ENCODE peak calls at places on chromosomes 2 and 18, in ten cellular contexts. Q, Z, H, O, L, U, B, M, E and X are unnamed samples.

GRCh38 chr2:128798502-128799283 is 480.0 kb upstream of the HS6ST1 start:
- DNase-seq in Q (no peak), Z (no peak), H (no peak), O (no peak), L (no peak), U (no peak), B (no peak), M (no peak), E (no peak), X (no peak)

GRCh38 chr2:235523486-235524150 is 29.8 kb downstream of the AGAP1 start:
- DNase-seq in Q (no peak), Z (peak), H (no peak), O (no peak), L (no peak), U (no peak), B (no peak), M (no peak), E (no peak), X (no peak)

GRCh38 chr18:59744271-59744721 is 47.1 kb upstream of the CCBE1 start:
- DNase-seq in Q (no peak), Z (no peak), H (no peak), O (no peak), L (no peak), U (no peak), B (no peak), M (no peak), E (no peak), X (peak)

GRCh38 chr2:240278661-240279060 is 138.2 kb upstream of the OTOS start:
- DNase-seq in Q (no peak), Z (no peak), H (no peak), O (no peak), L (no peak), U (no peak), B (no peak), M (no peak), E (no peak), X (no peak)

GRCh38 chr2:12932192-12932591 is 215.5 kb downstream of the TRIB2 start:
- DNase-seq in Q (no peak), Z (no peak), H (no peak), O (no peak), L (no peak), U (no peak), B (no peak), M (peak), E (no peak), X (no peak)

GRCh38 chr2:74498500-74499268 is 719 bp downstream of the LBX2 start:
- DNase-seq in Q (no peak), Z (peak), H (peak), O (no peak), L (no peak), U (no peak), B (no peak), M (no peak), E (no peak), X (peak)

GRCh38 chr2:107009275-107009674 is 123.3 kb upstream of the ST6GAL2 start:
- DNase-seq in Q (no peak), Z (no peak), H (no peak), O (no peak), L (no peak), U (no peak), B (no peak), M (no peak), E (no peak), X (no peak)

GRCh38 chr18:75089748-75090327 is 119.1 kb downstream of the PTGR3 start:
- DNase-seq in Q (no peak), Z (no peak), H (no peak), O (no peak), L (peak), U (no peak), B (no peak), M (no peak), E (no peak), X (no peak)

GRCh38 chr2:207422307-207422960 is 107.3 kb upstream of the CREB1 start:
- DNase-seq in Q (no peak), Z (no peak), H (no peak), O (no peak), L (no peak), U (no peak), B (no peak), M (no peak), E (no peak), X (no peak)

GRCh38 chr18:47191956-47192355 is 15.8 kb upstream of the IER3IP1 start:
- DNase-seq in Q (no peak), Z (no peak), H (no peak), O (no peak), L (no peak), U (no peak), B (no peak), M (no peak), E (no peak), X (no peak)

GRCh38 chr2:39435974-39436591 is 1.0 kb downstream of the MAP4K3 start:
- DNase-seq in Q (peak), Z (no peak), H (no peak), O (peak), L (no peak), U (no peak), B (peak), M (peak), E (peak), X (no peak)

GRCh38 chr18:60391571-60392226 is 19.1 kb upstream of the MC4R start:
- DNase-seq in Q (no peak), Z (no peak), H (no peak), O (no peak), L (no peak), U (no peak), B (no peak), M (no peak), E (no peak), X (no peak)

GRCh38 chr18:68219867-68220266 is 495.0 kb downstream of the TMX3 start:
- DNase-seq in Q (no peak), Z (no peak), H (no peak), O (no peak), L (no peak), U (no peak), B (no peak), M (no peak), E (no peak), X (no peak)

GRCh38 chr2:6556755-6557154 is 309.0 kb downstream of the CMPK2 start:
- DNase-seq in Q (no peak), Z (no peak), H (no peak), O (no peak), L (no peak), U (no peak), B (no peak), M (no peak), E (no peak), X (no peak)

GRCh38 chr2:104872034-104872865 is 18.3 kb downstream of the POU3F3 start:
- DNase-seq in Q (no peak), Z (peak), H (no peak), O (no peak), L (no peak), U (no peak), B (no peak), M (no peak), E (no peak), X (no peak)

GRCh38 chr2:17839959-17840358 is 23.7 kb downstream of the MSGN1 start:
- DNase-seq in Q (no peak), Z (no peak), H (no peak), O (no peak), L (no peak), U (no peak), B (no peak), M (no peak), E (no peak), X (no peak)

GRCh38 chr2:239531456-239532304 is 130.9 kb upstream of the HDAC4 start:
- DNase-seq in Q (peak), Z (peak), H (no peak), O (no peak), L (no peak), U (no peak), B (no peak), M (no peak), E (no peak), X (no peak)

GRCh38 chr2:85961053-85961452 is 72.3 kb upstream of the ST3GAL5 start:
- DNase-seq in Q (no peak), Z (no peak), H (no peak), O (no peak), L (no peak), U (no peak), B (no peak), M (no peak), E (no peak), X (no peak)

GRCh38 chr2:158732573-158733429 is 62.3 kb upstream of the DAPL1 start:
- DNase-seq in Q (no peak), Z (no peak), H (no peak), O (no peak), L (no peak), U (no peak), B (no peak), M (no peak), E (no peak), X (no peak)

GRCh38 chr2:209960676-209961630 is 41.5 kb upstream of the RPE start:
- DNase-seq in Q (peak), Z (no peak), H (peak), O (peak), L (peak), U (no peak), B (no peak), M (peak), E (no peak), X (peak)

GRCh38 chr18:34114996-34115395 is 109.7 kb downstream of the NOL4 start:
- DNase-seq in Q (no peak), Z (no peak), H (no peak), O (no peak), L (no peak), U (no peak), B (no peak), M (no peak), E (no peak), X (no peak)

GRCh38 chr2:223929575-223930001 is 15.5 kb downstream of the WDFY1 start:
- DNase-seq in Q (no peak), Z (no peak), H (no peak), O (no peak), L (no peak), U (no peak), B (no peak), M (no peak), E (no peak), X (no peak)

GRCh38 chr2:233600361-233600760 is 17.1 kb upstream of the UGT1A8 start:
- DNase-seq in Q (no peak), Z (no peak), H (no peak), O (no peak), L (no peak), U (no peak), B (no peak), M (no peak), E (no peak), X (no peak)

GRCh38 chr2:37653805-37654378 is 17.6 kb downstream of the CDC42EP3 start:
- DNase-seq in Q (no peak), Z (peak), H (peak), O (peak), L (peak), U (peak), B (peak), M (peak), E (no peak), X (no peak)
- TF ChIP-seq POLR2A in Q (peak), Z (no peak), H (no peak), O (peak), L (no peak), U (peak), B (no peak), M (no peak), E (no peak), X (no peak)

DNA sequence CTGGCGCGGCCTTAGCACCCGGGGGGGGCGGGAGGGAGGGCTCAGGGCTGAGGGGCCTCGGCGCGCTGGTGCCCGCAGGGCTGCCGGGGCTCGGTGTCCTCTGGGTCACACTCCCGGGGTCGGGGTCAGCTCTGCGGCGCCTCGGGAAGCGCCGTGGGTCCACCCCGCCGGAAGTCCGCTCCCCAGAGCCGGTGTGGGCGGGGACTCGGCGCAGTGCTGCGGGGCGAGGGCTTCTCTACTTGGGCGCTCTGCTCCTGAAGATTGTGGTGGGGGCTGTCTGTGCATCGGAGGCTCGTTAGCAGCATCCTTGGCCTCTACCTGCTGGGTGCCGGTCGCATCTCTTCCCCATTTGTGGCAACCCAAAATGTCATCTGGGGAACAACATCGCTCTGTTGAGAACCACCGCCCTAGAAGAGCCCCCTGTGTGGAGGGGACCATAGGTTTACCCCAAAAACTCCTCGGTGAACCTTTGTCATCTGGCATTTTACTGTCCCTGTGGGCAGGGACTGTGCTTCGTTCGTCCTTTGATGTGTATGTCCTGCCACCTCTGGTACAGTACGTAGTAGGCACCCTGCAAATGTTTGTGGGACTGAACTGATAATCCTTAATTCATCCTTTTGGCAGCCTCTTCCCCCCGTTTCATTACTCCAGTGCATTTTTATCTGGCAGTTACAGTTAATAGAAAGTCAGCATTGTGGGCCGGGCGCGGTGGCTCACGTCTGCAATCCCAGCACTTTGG is 553 bp downstream of the NAPG start:
- DNase-seq in Q (peak), Z (peak), H (peak), O (peak), L (peak), U (no peak), B (no peak), M (peak), E (peak), X (peak)
- TF ChIP-seq POLR2A in Q (no peak), Z (no peak), H (no peak), O (no peak), L (no peak), U (peak), B (no peak), M (no peak), E (no peak), X (no peak)

GRCh38 chr2:96250188-96250587 is 15.6 kb downstream of the TMEM127 start:
- DNase-seq in Q (no peak), Z (no peak), H (no peak), O (no peak), L (no peak), U (no peak), B (no peak), M (no peak), E (no peak), X (no peak)

GRCh38 chr2:96247896-96248295 is 17.9 kb downstream of the TMEM127 start:
- DNase-seq in Q (no peak), Z (no peak), H (no peak), O (no peak), L (no peak), U (no peak), B (no peak), M (no peak), E (no peak), X (no peak)

GRCh38 chr2:96251721-96252292 is 14.0 kb downstream of the TMEM127 start:
- DNase-seq in Q (peak), Z (no peak), H (peak), O (peak), L (peak), U (no peak), B (no peak), M (peak), E (peak), X (peak)

GRCh38 chr2:96248624-96249023 is 17.2 kb downstream of the TMEM127 start:
- DNase-seq in Q (no peak), Z (no peak), H (no peak), O (no peak), L (no peak), U (no peak), B (no peak), M (no peak), E (no peak), X (no peak)

DNA sequence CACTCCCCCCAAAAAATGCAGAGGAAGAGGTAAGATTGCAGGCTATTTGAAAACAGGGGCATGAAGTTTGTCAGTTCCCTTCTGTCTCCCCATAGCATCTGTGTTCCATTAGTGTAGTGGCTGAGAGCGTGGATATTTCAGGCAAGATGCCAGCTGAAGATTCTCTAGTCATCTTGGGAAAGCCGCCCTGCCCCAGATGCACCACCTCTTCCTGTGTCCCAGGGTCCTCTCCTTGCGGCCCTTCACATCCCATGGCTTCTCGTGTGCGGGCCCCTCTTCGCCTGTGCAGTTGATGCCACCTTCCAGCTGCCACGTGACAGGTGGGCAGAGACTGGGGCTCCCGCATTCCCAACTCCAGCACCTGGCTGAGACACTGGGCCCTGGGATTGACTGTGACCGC is 16.1 kb downstream of the TMEM127 start:
- DNase-seq in Q (no peak), Z (no peak), H (no peak), O (no peak), L (no peak), U (no peak), B (no peak), M (no peak), E (peak), X (no peak)
- TF ChIP-seq POLR2A in Q (no peak), Z (no peak), H (no peak), O (no peak), L (no peak), U (peak), B (no peak), M (no peak), E (no peak), X (no peak)

GRCh38 chr2:164661349-164661748 is 40.1 kb upstream of the GRB14 start:
- DNase-seq in Q (no peak), Z (no peak), H (no peak), O (no peak), L (no peak), U (no peak), B (no peak), M (no peak), E (no peak), X (no peak)
- TF ChIP-seq POLR2A in Q (no peak), Z (no peak), H (no peak), O (no peak), L (no peak), U (no peak), B (no peak), M (no peak), E (no peak), X (no peak)

GRCh38 chr2:156779416-156780117 is 343.4 kb downstream of the GPD2 start:
- DNase-seq in Q (no peak), Z (no peak), H (peak), O (no peak), L (no peak), U (no peak), B (no peak), M (no peak), E (no peak), X (no peak)
- TF ChIP-seq POLR2A in Q (no peak), Z (no peak), H (no peak), O (no peak), L (no peak), U (no peak), B (no peak), M (no peak), E (no peak), X (no peak)

GRCh38 chr2:19871836-19872235 is 29.9 kb downstream of the TTC32 start:
- DNase-seq in Q (no peak), Z (peak), H (no peak), O (no peak), L (no peak), U (no peak), B (no peak), M (no peak), E (no peak), X (no peak)
- TF ChIP-seq POLR2A in Q (no peak), Z (no peak), H (no peak), O (no peak), L (no peak), U (no peak), B (no peak), M (no peak), E (no peak), X (no peak)

DNA sequence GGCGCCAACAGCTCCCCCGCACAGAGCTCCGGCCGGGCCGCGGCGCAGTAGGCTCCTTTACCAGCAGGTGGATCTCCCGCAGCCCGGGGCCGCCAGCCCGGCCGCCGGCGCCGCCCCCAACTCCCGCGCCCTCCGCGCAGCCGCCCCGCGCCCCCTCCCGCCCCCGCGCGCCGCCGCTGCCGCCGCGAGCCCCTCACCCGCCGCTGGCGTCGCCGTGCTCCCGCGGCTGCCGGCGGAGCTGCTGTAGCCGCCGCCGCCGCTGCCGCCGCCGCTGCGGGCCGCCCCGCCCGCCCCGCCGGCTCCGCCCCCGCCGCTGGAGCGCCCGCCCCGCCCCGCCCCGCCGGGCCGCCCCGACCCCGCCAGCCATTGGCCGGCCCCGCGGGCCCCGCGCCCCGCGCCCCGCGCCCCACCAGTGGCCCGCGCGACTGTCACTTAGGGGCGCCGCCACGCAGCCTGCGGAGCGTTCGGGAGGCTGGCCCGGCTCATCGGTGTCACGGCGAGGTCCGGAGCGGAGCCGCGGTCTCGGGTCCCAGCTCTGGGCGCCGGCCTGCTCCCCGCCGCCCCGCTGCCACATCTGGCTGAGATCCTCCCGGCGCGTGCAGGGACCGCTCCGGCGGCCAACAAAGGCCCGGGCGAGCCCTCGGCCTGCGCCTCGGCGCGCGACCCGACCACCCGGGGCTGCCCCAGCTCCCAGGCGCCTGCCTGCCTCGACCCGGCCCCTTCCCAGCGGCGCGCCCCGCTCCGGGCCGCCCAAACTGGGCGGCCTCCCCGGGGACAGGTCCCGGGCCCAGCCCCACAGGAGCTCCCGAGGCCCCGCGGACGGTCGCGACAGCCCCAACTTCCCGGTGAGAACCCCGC is at the start of gene MGAT4A:
- DNase-seq in Q (peak), Z (peak), H (peak), O (peak), L (peak), U (no peak), B (peak), M (peak), E (peak), X (peak)
- TF ChIP-seq POLR2A in Q (peak), Z (no peak), H (peak), O (peak), L (peak), U (peak), B (no peak), M (peak), E (peak), X (peak)

DNA sequence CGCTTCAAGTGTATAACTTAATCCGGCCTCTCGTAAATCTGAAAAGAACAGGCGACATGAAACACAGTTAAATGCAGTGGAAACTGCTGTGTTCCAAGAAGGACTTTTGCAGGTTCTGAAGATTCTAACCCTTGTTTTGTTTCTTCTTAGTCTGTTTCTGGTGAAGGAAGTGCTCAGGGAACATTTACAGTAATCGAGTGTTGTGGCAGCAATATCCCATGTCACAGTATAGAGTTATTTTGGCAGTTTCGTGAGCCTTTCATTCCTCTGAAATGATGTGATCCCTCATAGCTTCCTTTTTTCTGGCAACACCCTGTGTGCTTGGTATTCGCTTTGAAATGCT is 2.7 kb downstream of the CRIM1 start:
- DNase-seq in Q (no peak), Z (no peak), H (no peak), O (no peak), L (no peak), U (no peak), B (no peak), M (no peak), E (no peak), X (no peak)
- TF ChIP-seq POLR2A in Q (no peak), Z (no peak), H (no peak), O (no peak), L (no peak), U (no peak), B (no peak), M (no peak), E (no peak), X (no peak)